ENCODE peak calls at places on chromosomes 13 and 19, in five cellular contexts. A is WERI-Rb-1, D is retinal pigment epithelial cell, Y is fibroblast of lung, P is pancreas. O is an unnamed sample.

GRCh38 chr13:104593251-104593576 is 1527.0 kb upstream of the SLC10A2 start:
- DNase-seq in A (no peak), D (no peak), Y (no peak), P (no peak), O (no peak)

GRCh38 chr19:869245-870177 is 10.0 kb downstream of the CFD start:
- DNase-seq in A (no peak), D (peak), Y (peak), P (peak), O (peak)

GRCh38 chr13:31885994-31886393 is 145.6 kb upstream of the FRY start:
- DNase-seq in A (peak), D (no peak), Y (peak), P (no peak), O (no peak)

GRCh38 chr13:44703371-44703770 is 127.2 kb upstream of the TSC22D1 start:
- DNase-seq in A (no peak), D (no peak), Y (peak), P (no peak), O (peak)

GRCh38 chr13:71864981-71865857 is 1.8 kb downstream of the DACH1 start:
- DNase-seq in A (peak), D (no peak), Y (peak), P (peak), O (peak)

GRCh38 chr19:47719047-47719885 is 6.0 kb downstream of the EHD2 start:
- DNase-seq in A (peak), D (no peak), Y (peak), P (peak), O (peak)

GRCh38 chr19:12985049-12985776 is 10.1 kb upstream of the NFIX start:
- DNase-seq in A (peak), D (no peak), Y (peak), P (no peak), O (peak)

GRCh38 chr19:55080121-55080914 is 4.6 kb downstream of the EPS8L1 start:
- DNase-seq in A (peak), D (no peak), Y (peak), P (peak), O (peak)

GRCh38 chr13:110304256-110304655 is 2.7 kb downstream of the COL4A1 start:
- DNase-seq in A (peak), D (peak), Y (peak), P (no peak), O (no peak)

GRCh38 chr13:49733181-49733951 is 42.1 kb upstream of the EBPL start:
- DNase-seq in A (no peak), D (no peak), Y (peak), P (no peak), O (no peak)

GRCh38 chr19:12596485-12596884 is 14.1 kb downstream of the ZNF490 start:
- DNase-seq in A (no peak), D (no peak), Y (no peak), P (no peak), O (no peak)

GRCh38 chr13:80312012-80312704 is 28.8 kb downstream of the SPRY2 start:
- DNase-seq in A (no peak), D (no peak), Y (no peak), P (no peak), O (no peak)

GRCh38 chr13:31045621-31046081 is 113.2 kb downstream of the TEX26 start:
- DNase-seq in A (no peak), D (peak), Y (peak), P (no peak), O (peak)

GRCh38 chr13:106083620-106084350 is 451.7 kb downstream of the EFNB2 start:
- DNase-seq in A (peak), D (no peak), Y (peak), P (no peak), O (peak)

GRCh38 chr13:97079726-97080125 is 85.5 kb upstream of the OXGR1 start:
- DNase-seq in A (no peak), D (no peak), Y (no peak), P (no peak), O (no peak)

GRCh38 chr19:44640518-44640917 is 3.2 kb upstream of the PVR start:
- DNase-seq in A (no peak), D (no peak), Y (peak), P (no peak), O (peak)

GRCh38 chr13:90091611-90092010 is 1255.9 kb upstream of the MIR17HG start:
- DNase-seq in A (no peak), D (no peak), Y (no peak), P (no peak), O (no peak)

GRCh38 chr13:21973437-21974125 is 302.7 kb downstream of the FGF9 start:
- DNase-seq in A (no peak), D (no peak), Y (no peak), P (no peak), O (no peak)

GRCh38 chr19:29809795-29810503 is 1.8 kb upstream of the CCNE1 start:
- DNase-seq in A (no peak), D (no peak), Y (no peak), P (no peak), O (no peak)

GRCh38 chr13:46565808-46566750 is 13.1 kb downstream of the LRCH1 start:
- DNase-seq in A (no peak), D (no peak), Y (no peak), P (no peak), O (no peak)

GRCh38 chr19:2371656-2372055 is 11.6 kb downstream of the TMPRSS9 start:
- DNase-seq in A (no peak), D (no peak), Y (no peak), P (no peak), O (no peak)

GRCh38 chr13:22594041-22594440 is 586.7 kb upstream of the SGCG start:
- DNase-seq in A (no peak), D (no peak), Y (no peak), P (no peak), O (no peak)

GRCh38 chr13:73248711-73249580 is 190.1 kb downstream of the KLF5 start:
- DNase-seq in A (no peak), D (no peak), Y (peak), P (no peak), O (no peak)

GRCh38 chr19:5553892-5554291 is 13.9 kb downstream of the TINCR start:
- DNase-seq in A (peak), D (no peak), Y (no peak), P (no peak), O (no peak)

GRCh38 chr19:33437351-33438015 is 64.0 kb downstream of the CEBPG start:
- DNase-seq in A (no peak), D (no peak), Y (no peak), P (peak), O (no peak)

GRCh38 chr13:104691765-104692164 is 1625.5 kb upstream of the SLC10A2 start:
- DNase-seq in A (no peak), D (no peak), Y (no peak), P (no peak), O (no peak)

GRCh38 chr13:74132152-74132767 is 1.9 kb downstream of the KLF12 start:
- DNase-seq in A (no peak), D (no peak), Y (peak), P (no peak), O (no peak)

GRCh38 chr13:111861766-111862366 is 205.1 kb upstream of the SOX1 start:
- DNase-seq in A (no peak), D (no peak), Y (no peak), P (no peak), O (no peak)

GRCh38 chr13:38348890-38349289 is 761 bp upstream of the UFM1 start:
- DNase-seq in A (no peak), D (no peak), Y (peak), P (no peak), O (peak)

GRCh38 chr19:19138110-19138981 is at the start of gene TMEM161A:
- DNase-seq in A (peak), D (peak), Y (peak), P (peak), O (peak)

GRCh38 chr19:8004723-8005513 is 523 bp downstream of the ELAVL1 start:
- DNase-seq in A (no peak), D (no peak), Y (peak), P (no peak), O (peak)

GRCh38 chr13:59279024-59279423 is 884.7 kb downstream of the DIAPH3 start:
- DNase-seq in A (no peak), D (no peak), Y (peak), P (no peak), O (no peak)

GRCh38 chr19:19371056-19371455 is 34.4 kb upstream of the GATAD2A start:
- DNase-seq in A (no peak), D (no peak), Y (no peak), P (no peak), O (no peak)

GRCh38 chr13:19153782-19154450 is 27.7 kb downstream of the TUBA3C start:
- DNase-seq in A (peak), D (no peak), Y (no peak), P (no peak), O (no peak)

GRCh38 chr13:114054830-114055439 is 77.5 kb downstream of the RASA3 start:
- DNase-seq in A (no peak), D (no peak), Y (no peak), P (peak), O (no peak)

GRCh38 chr19:3375221-3376088 is 9.1 kb downstream of the NFIC start:
- DNase-seq in A (no peak), D (no peak), Y (peak), P (peak), O (peak)

GRCh38 chr19:10416083-10416379 is 4.3 kb upstream of the PDE4A start:
- DNase-seq in A (no peak), D (no peak), Y (no peak), P (no peak), O (no peak)
- H3K4me3 ChIP-seq in A (peak), D (peak), Y (peak), P (peak), O (peak)

DNA sequence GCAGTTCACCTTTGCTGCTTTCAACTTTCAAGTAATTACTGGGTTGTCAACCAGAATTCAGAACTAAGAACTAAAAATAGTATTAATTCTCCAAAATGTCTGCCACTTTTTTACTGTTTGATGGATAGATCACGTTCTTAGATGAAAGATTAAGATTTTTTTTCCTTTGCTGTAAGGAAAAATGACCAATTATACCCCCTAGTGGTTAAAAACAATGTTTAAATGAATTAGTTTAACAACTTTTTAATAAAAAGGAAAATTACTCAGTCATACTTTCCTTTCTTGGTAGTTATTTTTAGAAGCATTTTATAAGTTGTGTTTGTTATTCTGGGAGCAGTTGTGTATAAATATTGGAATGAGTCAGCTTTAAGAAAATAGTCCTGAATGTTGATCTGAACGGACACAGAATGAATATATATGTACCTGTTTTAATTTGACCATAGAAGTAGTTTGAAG is 4.6 kb downstream of the TM9SF2 start:
- DNase-seq in A (no peak), D (no peak), Y (peak), P (no peak), O (peak)
- TF ChIP-seq CTCF in A (no peak), D (peak), Y (no peak), P (no peak), O (peak)

GRCh38 chr19:49017041-49017665 is at the start of gene LHB:
- DNase-seq in A (no peak), D (no peak), Y (no peak), P (no peak), O (no peak)
- H3K4me3 ChIP-seq in A (peak), D (peak), Y (peak), P (peak), O (peak)

GRCh38 chr13:102903659-102904407 is 58.0 kb downstream of the ERCC5 start:
- DNase-seq in A (no peak), D (no peak), Y (no peak), P (no peak), O (peak)
- TF ChIP-seq CTCF in A (peak), D (peak), Y (peak), P (no peak), O (peak)

DNA sequence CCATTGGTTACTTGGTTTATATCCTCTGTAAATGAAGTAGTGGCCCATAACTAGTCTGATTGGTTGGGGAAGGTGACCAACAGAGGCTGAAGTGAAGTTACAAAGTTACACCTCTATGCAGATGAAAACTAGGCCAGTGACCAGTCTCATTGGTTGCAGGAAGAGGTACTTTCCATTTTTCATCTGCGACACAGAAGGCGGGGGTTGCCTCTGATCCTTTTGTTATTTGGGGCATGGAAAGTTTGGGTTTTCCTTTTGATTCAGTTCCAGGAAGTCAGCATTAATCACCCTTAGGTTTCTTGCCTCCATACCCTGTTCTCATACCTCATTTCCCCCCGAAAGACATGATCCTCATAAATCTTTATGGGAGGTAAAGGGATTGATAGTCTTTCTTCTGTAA is 20.2 kb downstream of the ZNF544 start:
- DNase-seq in A (no peak), D (no peak), Y (no peak), P (no peak), O (no peak)
- H3K4me3 ChIP-seq in A (no peak), D (no peak), Y (no peak), P (no peak), O (no peak)

DNA sequence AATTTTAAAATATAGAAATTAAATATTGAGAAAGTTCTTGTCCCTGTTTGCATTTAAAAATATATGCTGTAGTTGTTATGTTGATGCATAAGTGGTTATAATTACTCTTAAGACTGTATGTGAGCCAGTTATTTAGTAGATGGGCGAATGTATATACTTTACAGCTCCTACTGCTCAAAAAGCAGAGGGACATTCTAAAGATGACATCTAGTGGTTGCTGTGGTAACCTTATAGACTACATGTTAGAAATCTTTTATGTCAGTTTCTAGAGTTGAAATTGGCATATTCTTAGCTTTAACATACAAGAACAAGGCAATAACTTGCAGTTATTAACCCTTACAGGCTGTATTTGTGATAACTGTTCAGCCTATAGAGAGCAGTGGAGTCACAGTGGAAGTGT is 160.5 kb downstream of the OLFM4 start:
- DNase-seq in A (no peak), D (no peak), Y (no peak), P (no peak), O (no peak)
- TF ChIP-seq CTCF in A (no peak), D (no peak), Y (no peak), P (no peak), O (no peak)

DNA sequence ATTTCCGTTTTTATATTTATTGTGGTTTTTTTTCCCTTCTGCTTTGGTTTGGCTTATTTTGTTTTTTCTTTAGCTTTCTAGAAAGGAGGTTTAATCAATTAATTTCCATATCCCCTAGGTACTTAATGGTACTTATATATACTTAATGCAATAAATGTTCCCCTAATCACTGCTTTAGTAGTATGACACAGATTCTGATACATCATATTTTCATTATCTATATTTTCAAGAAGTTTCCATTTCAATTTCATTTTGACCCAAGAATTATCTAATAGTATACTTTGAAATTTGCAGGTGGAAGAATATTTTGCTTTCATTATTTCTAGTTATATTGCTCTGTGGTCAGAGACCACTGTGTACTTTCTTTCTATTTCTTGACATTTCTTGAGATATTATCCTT is 66.6 kb upstream of the STK24 start:
- DNase-seq in A (no peak), D (no peak), Y (no peak), P (no peak), O (no peak)
- H3K4me3 ChIP-seq in A (no peak), D (no peak), Y (no peak), P (no peak), O (no peak)

GRCh38 chr19:41154060-41154459 is 39.0 kb upstream of the CYP2S1 start:
- DNase-seq in A (no peak), D (no peak), Y (no peak), P (no peak), O (no peak)

GRCh38 chr19:41161903-41162302 is 31.1 kb upstream of the CYP2S1 start:
- DNase-seq in A (peak), D (no peak), Y (no peak), P (no peak), O (no peak)

GRCh38 chr19:41159861-41160260 is 33.2 kb upstream of the CYP2S1 start:
- DNase-seq in A (no peak), D (no peak), Y (no peak), P (no peak), O (no peak)

GRCh38 chr19:41156207-41156606 is 36.8 kb upstream of the CYP2S1 start:
- DNase-seq in A (no peak), D (no peak), Y (no peak), P (no peak), O (no peak)
- TF ChIP-seq CTCF in A (no peak), D (no peak), Y (no peak), P (no peak), O (peak)

O was measured in astrocyte of the spinal cord.